ENCODE peak calls at places on chromosomes 3 and 15, in seven cellular contexts. One of them, this sample, is unnamed.

GRCh38 chr3:15439476-15439875 is 12.1 kb downstream of the EAF1 start:
- DNase-seq in breast epithelium: no peak
- DNase-seq in K562: no peak
- DNase-seq in sigmoid colon: no peak
- DNase-seq in endothelial cell of umbilical vein: no peak
- DNase-seq in prostate gland: no peak
- DNase-seq in transverse colon: no peak
- DNase-seq in this sample: no peak

GRCh38 chr3:95627697-95628096 is 1186.7 kb upstream of the EPHA6 start:
- DNase-seq in breast epithelium: no peak
- DNase-seq in K562: no peak
- DNase-seq in sigmoid colon: no peak
- DNase-seq in endothelial cell of umbilical vein: no peak
- DNase-seq in prostate gland: no peak
- DNase-seq in transverse colon: no peak
- DNase-seq in this sample: no peak

GRCh38 chr15:65868546-65869126 is 655 bp upstream of the RAB11A start:
- DNase-seq in breast epithelium: no peak
- DNase-seq in K562: no peak
- DNase-seq in sigmoid colon: no peak
- DNase-seq in endothelial cell of umbilical vein: no peak
- DNase-seq in prostate gland: no peak
- DNase-seq in transverse colon: no peak
- DNase-seq in this sample: no peak

GRCh38 chr3:153595186-153595815 is 433.3 kb downstream of the RAP2B start:
- DNase-seq in breast epithelium: no peak
- DNase-seq in K562: peak; percentile 23
- DNase-seq in sigmoid colon: no peak
- DNase-seq in endothelial cell of umbilical vein: peak; percentile 66
- DNase-seq in prostate gland: no peak
- DNase-seq in transverse colon: no peak
- DNase-seq in this sample: no peak

GRCh38 chr3:46847744-46848143 is 15.5 kb downstream of the MYL3 start:
- DNase-seq in breast epithelium: no peak
- DNase-seq in K562: no peak
- DNase-seq in sigmoid colon: no peak
- DNase-seq in endothelial cell of umbilical vein: no peak
- DNase-seq in prostate gland: no peak
- DNase-seq in transverse colon: no peak
- DNase-seq in this sample: no peak

GRCh38 chr3:52851348-52851747 is 16.5 kb upstream of the MUSTN1 start:
- DNase-seq in breast epithelium: no peak
- DNase-seq in K562: peak; percentile 70
- DNase-seq in sigmoid colon: no peak
- DNase-seq in endothelial cell of umbilical vein: peak; percentile 39
- DNase-seq in prostate gland: no peak
- DNase-seq in transverse colon: no peak
- DNase-seq in this sample: no peak

GRCh38 chr15:77964193-77964592 is 113.3 kb downstream of the TBC1D2B start:
- DNase-seq in breast epithelium: no peak
- DNase-seq in K562: no peak
- DNase-seq in sigmoid colon: no peak
- DNase-seq in endothelial cell of umbilical vein: no peak
- DNase-seq in prostate gland: no peak
- DNase-seq in transverse colon: no peak
- DNase-seq in this sample: no peak

GRCh38 chr15:72161351-72162132 is 36.0 kb downstream of the GRAMD2A start:
- DNase-seq in breast epithelium: no peak
- DNase-seq in K562: no peak
- DNase-seq in sigmoid colon: no peak
- DNase-seq in endothelial cell of umbilical vein: no peak
- DNase-seq in prostate gland: no peak
- DNase-seq in transverse colon: no peak
- DNase-seq in this sample: no peak

GRCh38 chr15:59352189-59352588 is 20.5 kb downstream of the MYO1E start:
- DNase-seq in breast epithelium: no peak
- DNase-seq in K562: no peak
- DNase-seq in sigmoid colon: no peak
- DNase-seq in endothelial cell of umbilical vein: no peak
- DNase-seq in prostate gland: no peak
- DNase-seq in transverse colon: no peak
- DNase-seq in this sample: no peak

GRCh38 chr15:59350421-59350732 is 22.3 kb downstream of the MYO1E start:
- DNase-seq in breast epithelium: no peak
- DNase-seq in K562: no peak
- DNase-seq in sigmoid colon: no peak
- DNase-seq in endothelial cell of umbilical vein: no peak
- DNase-seq in prostate gland: no peak
- DNase-seq in transverse colon: no peak
- DNase-seq in this sample: no peak

GRCh38 chr15:59355730-59356129 is 16.9 kb downstream of the MYO1E start:
- DNase-seq in breast epithelium: no peak
- DNase-seq in K562: no peak
- DNase-seq in sigmoid colon: no peak
- DNase-seq in endothelial cell of umbilical vein: no peak
- DNase-seq in prostate gland: no peak
- DNase-seq in transverse colon: no peak
- DNase-seq in this sample: no peak

GRCh38 chr15:59352683-59353082 is 20.0 kb downstream of the MYO1E start:
- DNase-seq in breast epithelium: no peak
- DNase-seq in K562: no peak
- DNase-seq in sigmoid colon: no peak
- DNase-seq in endothelial cell of umbilical vein: peak; percentile 79
- DNase-seq in prostate gland: no peak
- DNase-seq in transverse colon: no peak
- DNase-seq in this sample: no peak

DNA sequence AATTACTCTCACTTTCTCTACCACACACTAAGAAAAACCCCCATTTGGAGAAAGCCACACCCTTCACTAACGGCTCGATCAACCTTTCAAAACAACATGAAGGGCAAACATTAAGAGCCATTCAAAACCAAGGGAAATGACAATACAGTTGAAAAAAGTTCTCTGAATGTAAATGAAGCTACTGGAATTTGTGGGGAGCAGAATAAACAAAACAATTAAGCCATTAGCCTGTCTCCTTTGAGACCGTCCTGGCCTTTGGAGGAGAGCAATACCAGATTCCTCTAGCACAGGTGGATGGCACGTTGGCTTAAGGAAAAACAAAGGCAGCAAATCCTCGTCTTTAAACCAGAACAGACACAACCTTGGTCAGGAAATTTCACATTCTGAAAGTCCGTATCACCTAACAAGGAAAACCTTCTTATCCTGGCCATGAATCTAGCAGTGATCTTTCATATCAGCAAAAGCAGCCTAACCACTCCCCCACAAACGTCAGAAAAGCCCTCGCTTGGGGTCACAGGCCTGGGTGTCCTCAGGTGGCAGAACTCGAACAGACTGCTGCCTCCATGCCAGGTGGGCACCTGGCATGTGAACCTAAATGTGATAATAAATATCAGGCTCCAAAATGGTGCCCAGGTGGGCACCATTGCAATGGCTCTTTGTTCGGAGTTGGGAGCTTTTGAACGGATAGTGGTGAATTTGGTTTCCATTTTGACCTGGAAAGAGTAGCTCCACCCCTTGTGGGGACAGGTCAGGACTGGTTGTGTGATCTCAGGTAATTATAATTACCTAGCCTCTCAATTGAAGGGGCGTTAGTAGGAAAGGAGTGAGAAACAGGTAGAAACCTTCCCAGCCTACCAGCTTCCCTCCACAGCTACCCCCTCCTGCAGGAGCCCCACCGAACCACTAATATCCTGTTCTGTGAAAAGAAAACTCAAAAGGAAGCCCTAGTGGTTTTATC is 18.4 kb downstream of the MYO1E start:
- DNase-seq in breast epithelium: no peak
- DNase-seq in K562: no peak
- DNase-seq in sigmoid colon: no peak
- DNase-seq in endothelial cell of umbilical vein: no peak
- DNase-seq in prostate gland: no peak
- DNase-seq in transverse colon: no peak
- DNase-seq in this sample: no peak
- TF ChIP-seq POLR2A in breast epithelium: no peak
- TF ChIP-seq POLR2A in K562: no peak
- TF ChIP-seq POLR2A in sigmoid colon: no peak
- TF ChIP-seq POLR2A in endothelial cell of umbilical vein: no peak
- TF ChIP-seq POLR2A in prostate gland: no peak
- TF ChIP-seq POLR2A in transverse colon: no peak
- TF ChIP-seq POLR2A in this sample: no peak

GRCh38 chr15:101063212-101063611 is 144.1 kb downstream of the LRRK1 start:
- DNase-seq in breast epithelium: no peak
- DNase-seq in K562: no peak
- DNase-seq in sigmoid colon: peak; percentile 13
- DNase-seq in endothelial cell of umbilical vein: no peak
- DNase-seq in prostate gland: no peak
- DNase-seq in transverse colon: peak; percentile 3
- DNase-seq in this sample: peak; percentile 22

GRCh38 chr15:101064795-101065569 is 145.8 kb downstream of the LRRK1 start:
- DNase-seq in breast epithelium: no peak
- DNase-seq in K562: no peak
- DNase-seq in sigmoid colon: peak; percentile 52
- DNase-seq in endothelial cell of umbilical vein: no peak
- DNase-seq in prostate gland: no peak
- DNase-seq in transverse colon: peak; percentile 5
- DNase-seq in this sample: peak; percentile 45

GRCh38 chr15:101062471-101063171 is 143.5 kb downstream of the LRRK1 start:
- DNase-seq in breast epithelium: no peak
- DNase-seq in K562: no peak
- DNase-seq in sigmoid colon: peak; percentile 42
- DNase-seq in endothelial cell of umbilical vein: no peak
- DNase-seq in prostate gland: no peak
- DNase-seq in transverse colon: peak; percentile 18
- DNase-seq in this sample: peak; percentile 53

GRCh38 chr15:101065570-101066221 is 146.5 kb downstream of the LRRK1 start:
- DNase-seq in breast epithelium: no peak
- DNase-seq in K562: no peak
- DNase-seq in sigmoid colon: peak; percentile 60
- DNase-seq in endothelial cell of umbilical vein: no peak
- DNase-seq in prostate gland: no peak
- DNase-seq in transverse colon: no peak
- DNase-seq in this sample: no peak

DNA sequence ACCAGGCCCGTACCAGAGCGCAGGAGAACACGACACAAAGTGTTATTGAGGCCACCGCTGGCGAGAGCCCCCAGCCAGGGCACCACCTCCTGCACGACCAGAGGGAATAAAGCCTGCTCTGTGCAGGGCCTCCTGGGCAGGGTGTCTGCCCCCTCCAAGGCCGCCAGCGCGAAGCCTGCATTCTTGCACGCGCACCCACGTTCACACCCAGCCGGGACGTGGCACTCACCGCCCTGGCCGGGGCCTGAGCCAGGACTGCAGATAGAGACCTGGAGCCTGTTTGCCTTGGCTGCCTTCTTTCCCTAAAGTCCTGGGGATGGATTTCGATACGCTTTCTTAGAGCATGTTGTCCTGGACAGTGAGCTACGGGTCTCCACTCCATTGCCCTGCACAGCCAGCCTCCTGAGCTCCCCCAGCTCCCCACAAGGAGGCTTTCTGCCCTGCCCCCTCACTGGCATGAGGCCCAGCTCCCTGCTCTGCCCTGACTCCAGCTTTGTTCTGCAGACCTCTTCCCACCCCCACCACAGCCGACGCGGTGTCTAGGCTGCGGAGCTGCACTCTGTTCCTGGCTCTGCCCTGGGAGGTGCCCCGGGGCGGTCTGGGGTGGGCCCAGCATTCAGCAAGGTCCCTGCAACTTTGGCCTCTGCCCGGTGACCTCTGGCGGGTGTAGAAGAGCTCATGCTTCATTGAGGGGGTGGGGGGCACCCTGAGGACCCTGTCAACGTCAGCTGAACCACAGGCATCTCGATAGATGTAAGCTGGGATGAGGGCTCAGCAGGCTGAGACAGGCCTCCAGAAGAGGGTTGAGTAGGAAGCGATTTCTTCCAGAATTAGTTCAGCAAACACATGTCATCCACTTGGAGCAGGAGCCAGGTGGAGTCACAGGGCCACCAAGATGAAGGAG is 145.0 kb downstream of the LRRK1 start:
- DNase-seq in breast epithelium: no peak
- DNase-seq in K562: no peak
- DNase-seq in sigmoid colon: peak; percentile 61
- DNase-seq in endothelial cell of umbilical vein: no peak
- DNase-seq in prostate gland: no peak
- DNase-seq in transverse colon: peak; percentile 7
- DNase-seq in this sample: peak; percentile 74
- TF ChIP-seq POLR2AphosphoS5 in breast epithelium: no peak
- TF ChIP-seq POLR2AphosphoS5 in K562: no peak
- TF ChIP-seq POLR2AphosphoS5 in sigmoid colon: peak; percentile 29
- TF ChIP-seq POLR2AphosphoS5 in endothelial cell of umbilical vein: no peak
- TF ChIP-seq POLR2AphosphoS5 in prostate gland: no peak
- TF ChIP-seq POLR2AphosphoS5 in transverse colon: no peak
- TF ChIP-seq POLR2AphosphoS5 in this sample: no peak

GRCh38 chr15:40100133-40100946 is 8.3 kb downstream of the BMF start:
- DNase-seq in breast epithelium: no peak
- DNase-seq in K562: no peak
- DNase-seq in sigmoid colon: no peak
- DNase-seq in endothelial cell of umbilical vein: no peak
- DNase-seq in prostate gland: no peak
- DNase-seq in transverse colon: no peak
- DNase-seq in this sample: no peak

GRCh38 chr15:40096094-40096876 is 12.4 kb downstream of the BMF start:
- DNase-seq in breast epithelium: no peak
- DNase-seq in K562: no peak
- DNase-seq in sigmoid colon: no peak
- DNase-seq in endothelial cell of umbilical vein: no peak
- DNase-seq in prostate gland: peak; percentile 22
- DNase-seq in transverse colon: no peak
- DNase-seq in this sample: no peak

GRCh38 chr15:40097968-40098476 is 10.7 kb downstream of the BMF start:
- DNase-seq in breast epithelium: no peak
- DNase-seq in K562: peak; percentile 53
- DNase-seq in sigmoid colon: peak; percentile 77
- DNase-seq in endothelial cell of umbilical vein: peak; percentile 72
- DNase-seq in prostate gland: peak; percentile 42
- DNase-seq in transverse colon: peak; percentile 69
- DNase-seq in this sample: no peak

GRCh38 chr15:40097096-40097967 is 11.3 kb downstream of the BMF start:
- DNase-seq in breast epithelium: no peak
- DNase-seq in K562: no peak
- DNase-seq in sigmoid colon: no peak
- DNase-seq in endothelial cell of umbilical vein: no peak
- DNase-seq in prostate gland: no peak
- DNase-seq in transverse colon: no peak
- DNase-seq in this sample: no peak

GRCh38 chr15:40098489-40099261 is 10.0 kb downstream of the BMF start:
- DNase-seq in breast epithelium: peak; percentile 64
- DNase-seq in K562: peak; percentile 89
- DNase-seq in sigmoid colon: peak; percentile 91
- DNase-seq in endothelial cell of umbilical vein: peak; percentile 97
- DNase-seq in prostate gland: peak; percentile 89
- DNase-seq in transverse colon: peak; percentile 80
- DNase-seq in this sample: peak; percentile 72
- TF ChIP-seq POLR2A in breast epithelium: no peak
- TF ChIP-seq POLR2A in K562: peak; percentile 41
- TF ChIP-seq POLR2A in sigmoid colon: peak; percentile 40
- TF ChIP-seq POLR2A in endothelial cell of umbilical vein: no peak
- TF ChIP-seq POLR2A in prostate gland: no peak
- TF ChIP-seq POLR2A in transverse colon: peak; percentile 53
- TF ChIP-seq POLR2A in this sample: no peak

DNA sequence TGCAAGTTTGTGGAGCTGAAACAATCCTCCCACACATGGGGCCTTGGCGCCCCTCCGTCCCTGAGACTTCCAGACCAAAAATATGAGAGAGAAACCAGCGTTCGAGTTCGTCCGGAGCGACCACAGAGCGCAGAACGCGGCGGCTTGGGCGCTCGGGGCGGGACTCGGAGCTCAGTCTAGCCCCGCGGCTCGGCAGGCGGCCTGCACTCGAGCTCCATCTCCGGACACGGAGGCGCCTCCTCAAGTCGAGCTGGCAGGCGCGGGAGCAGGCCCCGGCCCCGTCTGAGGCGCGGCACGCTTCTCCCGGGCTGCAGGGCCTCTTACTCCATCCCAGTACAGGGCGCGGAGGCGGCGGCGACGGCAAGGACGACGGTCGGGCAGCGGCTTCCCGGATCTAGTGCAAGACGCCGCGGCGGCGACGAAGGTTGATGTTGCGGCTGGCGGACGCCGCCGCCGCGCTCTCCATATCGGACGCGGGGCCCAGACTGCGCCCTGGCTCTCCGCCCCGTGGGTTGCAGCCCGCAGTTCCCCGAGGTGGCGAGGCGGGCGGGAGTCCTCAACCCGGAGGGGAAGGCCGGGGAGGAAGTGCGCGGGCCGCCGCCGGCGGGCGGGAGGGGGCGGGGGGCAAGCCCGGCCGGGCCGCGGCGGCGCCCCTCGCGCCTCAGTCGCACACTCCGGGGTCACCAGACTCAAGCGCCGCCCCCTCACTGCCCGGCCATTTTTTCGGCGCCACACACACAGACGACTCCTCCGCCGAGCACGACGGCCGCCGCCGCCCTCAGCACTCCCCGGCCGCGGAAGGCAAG is 674 bp downstream of the MSL2 start:
- DNase-seq in breast epithelium: peak; percentile 68
- DNase-seq in K562: peak; percentile 67
- DNase-seq in sigmoid colon: peak; percentile 90
- DNase-seq in endothelial cell of umbilical vein: peak; percentile 63
- DNase-seq in prostate gland: peak; percentile 65
- DNase-seq in transverse colon: peak; percentile 67
- DNase-seq in this sample: peak; percentile 89
- TF ChIP-seq POLR2AphosphoS5 in breast epithelium: peak; percentile 17
- TF ChIP-seq POLR2AphosphoS5 in K562: no peak
- TF ChIP-seq POLR2AphosphoS5 in sigmoid colon: peak; percentile 55
- TF ChIP-seq POLR2AphosphoS5 in endothelial cell of umbilical vein: peak; percentile 79
- TF ChIP-seq POLR2AphosphoS5 in prostate gland: no peak
- TF ChIP-seq POLR2AphosphoS5 in transverse colon: peak; percentile 22
- TF ChIP-seq POLR2AphosphoS5 in this sample: peak; percentile 7

This sample was measured in suprapubic skin.